ENCODE peak calls at places on chromosomes 3 and 15, in six cellular contexts. S, J, B, M, Z and T are unnamed samples.

GRCh38 chr15:95770191-95770590 is 560.3 kb upstream of the NR2F2 start:
- DNase-seq in S (peak), J (no peak), B (peak), M (peak), Z (peak), T (peak)

GRCh38 chr3:157261000-157261399 is 101.1 kb upstream of the CCNL1 start:
- DNase-seq in S (peak), J (no peak), B (peak), M (peak), Z (no peak), T (no peak)

GRCh38 chr15:70126382-70126781 is 28.7 kb upstream of the TLE3 start:
- DNase-seq in S (no peak), J (no peak), B (no peak), M (no peak), Z (no peak), T (no peak)

GRCh38 chr3:161171113-161171512 is 50.0 kb upstream of the NMD3 start:
- DNase-seq in S (peak), J (no peak), B (peak), M (peak), Z (peak), T (no peak)

GRCh38 chr15:52636459-52636858 is 42.7 kb downstream of the ATOSA start:
- DNase-seq in S (no peak), J (no peak), B (peak), M (peak), Z (no peak), T (no peak)

GRCh38 chr15:71104636-71105035 is 10.6 kb upstream of the THSD4 start:
- DNase-seq in S (no peak), J (no peak), B (no peak), M (no peak), Z (no peak), T (no peak)

GRCh38 chr3:155391104-155391503 is 97.6 kb upstream of the STRIT1 start:
- DNase-seq in S (peak), J (peak), B (peak), M (peak), Z (no peak), T (no peak)

GRCh38 chr3:45178131-45179023 is 32.2 kb upstream of the CDCP1 start:
- DNase-seq in S (peak), J (no peak), B (peak), M (peak), Z (peak), T (no peak)

GRCh38 chr3:195893516-195893915 is 14.8 kb downstream of the TNK2 start:
- DNase-seq in S (no peak), J (no peak), B (no peak), M (no peak), Z (no peak), T (no peak)

GRCh38 chr3:195892355-195893120 is 15.8 kb downstream of the TNK2 start:
- DNase-seq in S (peak), J (no peak), B (peak), M (peak), Z (peak), T (no peak)

GRCh38 chr3:195893121-195893449 is 15.3 kb downstream of the TNK2 start:
- DNase-seq in S (no peak), J (no peak), B (no peak), M (no peak), Z (no peak), T (no peak)

GRCh38 chr3:195891431-195892104 is 16.8 kb downstream of the TNK2 start:
- DNase-seq in S (no peak), J (no peak), B (no peak), M (no peak), Z (no peak), T (no peak)

DNA sequence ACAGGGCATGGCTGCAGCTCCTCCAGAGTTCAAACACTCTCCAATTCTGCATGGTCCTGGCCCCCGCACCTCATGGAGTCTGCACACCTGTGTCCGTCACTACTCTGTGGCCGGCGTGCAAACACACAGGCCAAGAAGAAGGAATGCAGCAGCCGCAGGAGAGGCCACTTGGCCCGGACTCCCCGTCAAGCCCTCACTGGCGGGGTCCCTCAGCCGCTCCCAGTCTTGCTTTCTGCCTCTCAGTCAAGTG is 16.3 kb downstream of the TNK2 start:
- DNase-seq in S (no peak), J (no peak), B (no peak), M (no peak), Z (no peak), T (no peak)
- H3K4me3 ChIP-seq in S (peak), J (no peak), B (peak), M (peak), Z (no peak), T (peak)

GRCh38 chr3:133629146-133629545 is 32.6 kb downstream of the TOPBP1 start:
- DNase-seq in S (no peak), J (no peak), B (no peak), M (no peak), Z (no peak), T (no peak)

GRCh38 chr3:133627789-133628188 is 34.0 kb downstream of the TOPBP1 start:
- DNase-seq in S (no peak), J (no peak), B (no peak), M (no peak), Z (no peak), T (no peak)

GRCh38 chr3:133633439-133633838 is 28.3 kb downstream of the TOPBP1 start:
- DNase-seq in S (no peak), J (no peak), B (no peak), M (no peak), Z (no peak), T (no peak)
- TF ChIP-seq CTCF in S (no peak), J (no peak), B (no peak), M (no peak), Z (no peak), T (no peak)

DNA sequence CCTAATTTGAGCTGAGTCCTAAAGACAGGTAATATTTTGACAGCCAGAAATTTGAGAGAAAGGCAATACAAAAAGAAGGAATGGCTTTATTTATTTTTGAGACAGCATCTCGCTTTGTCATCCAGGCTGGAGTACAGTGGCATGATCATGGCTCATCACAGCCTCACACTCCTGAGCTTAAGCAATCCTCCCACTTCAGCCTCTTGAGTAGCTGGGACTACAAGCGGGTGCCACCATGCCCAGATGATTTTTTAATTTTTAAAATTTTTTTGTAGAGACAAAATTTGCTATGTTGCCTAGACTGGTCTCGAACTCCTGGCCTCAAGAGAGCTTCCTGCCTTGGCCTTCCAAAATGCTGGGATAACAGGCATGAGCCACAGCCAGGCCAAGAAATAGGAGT is 77.4 kb upstream of the SLC4A7 start:
- DNase-seq in S (no peak), J (no peak), B (no peak), M (no peak), Z (no peak), T (no peak)
- H3K4me3 ChIP-seq in S (no peak), J (no peak), B (no peak), M (no peak), Z (no peak), T (no peak)

GRCh38 chr3:55729546-55729945 is 242.4 kb upstream of the WNT5A start:
- DNase-seq in S (no peak), J (no peak), B (no peak), M (no peak), Z (no peak), T (no peak)
- TF ChIP-seq CTCF in S (no peak), J (no peak), B (no peak), M (no peak), Z (no peak), T (no peak)

GRCh38 chr3:107928084-107928445 is 162.8 kb downstream of the CD47 start:
- DNase-seq in S (peak), J (no peak), B (peak), M (peak), Z (peak), T (no peak)
- H3K4me3 ChIP-seq in S (peak), J (peak), B (peak), M (peak), Z (peak), T (peak)

GRCh38 chr3:128845119-128845518 is 34.3 kb upstream of the ACAD9 start:
- DNase-seq in S (no peak), J (no peak), B (no peak), M (no peak), Z (no peak), T (no peak)
- TF ChIP-seq CTCF in S (no peak), J (peak), B (peak), M (peak), Z (peak), T (peak)

GRCh38 chr15:98596131-98596530 is 52.2 kb upstream of the IGF1R start:
- DNase-seq in S (no peak), J (no peak), B (no peak), M (no peak), Z (no peak), T (no peak)

GRCh38 chr15:98597666-98598065 is 50.7 kb upstream of the IGF1R start:
- DNase-seq in S (no peak), J (no peak), B (no peak), M (peak), Z (peak), T (no peak)

GRCh38 chr15:98604983-98605382 is 43.4 kb upstream of the IGF1R start:
- DNase-seq in S (no peak), J (no peak), B (no peak), M (no peak), Z (no peak), T (no peak)

GRCh38 chr15:98596885-98597343 is 51.4 kb upstream of the IGF1R start:
- DNase-seq in S (no peak), J (no peak), B (no peak), M (peak), Z (no peak), T (no peak)

DNA sequence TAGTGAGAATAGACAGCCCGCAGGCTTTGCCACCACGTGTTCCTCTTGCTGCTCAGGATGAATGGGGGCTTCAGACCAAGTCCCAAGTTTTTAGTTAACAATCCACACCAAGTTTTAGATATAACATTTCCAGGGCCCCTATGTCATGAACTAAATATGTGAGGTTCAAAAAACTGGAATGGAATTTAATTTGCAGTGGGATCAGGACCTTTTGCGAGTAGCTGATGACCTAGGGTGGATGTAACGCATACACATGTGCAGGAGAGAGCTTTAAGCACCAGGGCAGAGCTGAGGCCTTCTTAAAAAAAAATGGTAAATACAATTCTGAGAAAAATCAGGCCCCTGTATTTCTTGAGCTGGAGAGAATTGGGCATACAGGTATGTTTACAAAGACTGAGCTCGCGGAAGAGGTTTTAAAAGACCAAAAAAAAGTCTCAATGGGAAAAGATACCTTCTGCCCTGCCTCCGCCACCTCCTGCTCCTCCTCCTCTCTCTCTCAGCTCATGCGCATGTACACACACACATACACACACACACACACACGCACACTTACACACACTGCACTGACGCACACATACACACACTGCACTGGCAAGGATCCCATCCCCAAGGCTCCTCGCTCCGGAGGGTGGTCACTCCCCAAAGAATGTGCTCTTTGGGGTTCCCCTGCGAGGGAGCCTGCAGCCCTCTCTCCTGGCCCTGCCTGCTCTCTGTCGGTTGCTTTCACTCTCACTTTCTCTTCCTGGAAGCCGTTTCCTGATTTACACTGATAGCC is 48.2 kb upstream of the IGF1R start:
- DNase-seq in S (peak), J (peak), B (peak), M (peak), Z (peak), T (no peak)
- H3K4me3 ChIP-seq in S (peak), J (peak), B (peak), M (peak), Z (peak), T (peak)

GRCh38 chr3:48919215-48920138 is 835 bp downstream of the ARIH2 start:
- DNase-seq in S (peak), J (no peak), B (peak), M (peak), Z (peak), T (no peak)
- TF ChIP-seq CTCF in S (no peak), J (no peak), B (no peak), M (no peak), Z (no peak), T (no peak)

GRCh38 chr3:194384569-194385001 is 14.5 kb downstream of the GP5 start:
- DNase-seq in S (no peak), J (no peak), B (no peak), M (no peak), Z (no peak), T (no peak)
- H3K4me3 ChIP-seq in S (no peak), J (no peak), B (no peak), M (no peak), Z (no peak), T (no peak)